ENCODE peak calls at places on chromosomes 4 and X, in five cellular contexts. P, W, L, A and K are unnamed samples.

GRCh38 chrX:129450123-129450522 is 73.2 kb downstream of the SMARCA1 start:
- DNase-seq in P (no peak), W (no peak), L (no peak), A (no peak), K (no peak)

GRCh38 chr4:24150021-24150420 is 260.2 kb upstream of the PPARGC1A start:
- DNase-seq in P (no peak), W (no peak), L (no peak), A (no peak), K (no peak)

GRCh38 chr4:184168406-184169019 is 49.2 kb downstream of the ENPP6 start:
- DNase-seq in P (peak; percentile 85), W (peak; percentile 79), L (peak; percentile 11), A (peak; percentile 63), K (peak; percentile 9)

GRCh38 chr4:138063581-138063980 is 178.6 kb downstream of the SLC7A11 start:
- DNase-seq in P (no peak), W (no peak), L (no peak), A (no peak), K (no peak)

GRCh38 chr4:48483006-48483776 is at the start of gene SLC10A4:
- DNase-seq in P (no peak), W (peak; percentile 28), L (no peak), A (no peak), K (no peak)

GRCh38 chrX:138411048-138411447 is 300.5 kb downstream of the FGF13 start:
- DNase-seq in P (no peak), W (no peak), L (no peak), A (no peak), K (no peak)

GRCh38 chr4:152614337-152614736 is 65.5 kb downstream of the TMEM154 start:
- DNase-seq in P (no peak), W (no peak), L (no peak), A (no peak), K (no peak)

GRCh38 chrX:107576841-107577240 is 51.5 kb upstream of the PRPS1 start:
- DNase-seq in P (no peak), W (no peak), L (no peak), A (no peak), K (no peak)

GRCh38 chrX:16897445-16897844 is 27.3 kb upstream of the RBBP7 start:
- DNase-seq in P (no peak), W (no peak), L (no peak), A (no peak), K (no peak)

GRCh38 chr4:122229857-122230256 is 77.7 kb downstream of the BLTP1 start:
- DNase-seq in P (no peak), W (no peak), L (no peak), A (no peak), K (no peak)
- H3K4me1 ChIP-seq in P (no peaks in the 10 kb centered on the region), W (no peaks in the 10 kb centered on the region), L (no peaks in the 10 kb centered on the region), A (no peaks in the 10 kb centered on the region), K (no peaks in the 10 kb centered on the region)

GRCh38 chr4:128524311-128524710 is 236.7 kb upstream of the PGRMC2 start:
- DNase-seq in P (no peak), W (peak; percentile 59), L (no peak), A (peak; percentile 67), K (no peak)
- H3K4me1 ChIP-seq in P (peaks cover 17% of the 10 kb centered on the region), W (peaks cover 3% of the 10 kb centered on the region), L (no peaks in the 10 kb centered on the region), A (peaks cover 79% of the 10 kb centered on the region), K (no peaks in the 10 kb centered on the region)

GRCh38 chrX:42090395-42090794 is 167.0 kb upstream of the CASK start:
- DNase-seq in P (no peak), W (no peak), L (no peak), A (no peak), K (peak; percentile 20)
- H3K4me1 ChIP-seq in P (no peaks in the 10 kb centered on the region), W (no peaks in the 10 kb centered on the region), L (peaks cover 10% of the 10 kb centered on the region), A (no peaks in the 10 kb centered on the region), K (peaks cover 4% of the 10 kb centered on the region)

GRCh38 chr4:41205854-41206460 is 8.4 kb downstream of the APBB2 start:
- DNase-seq in P (no peak), W (no peak), L (no peak), A (no peak), K (no peak)
- H3K4me1 ChIP-seq in P (peaks cover 22% of the 10 kb centered on the region), W (peaks cover 14% of the 10 kb centered on the region), L (no peaks in the 10 kb centered on the region), A (peaks cover 96% of the 10 kb centered on the region), K (no peaks in the 10 kb centered on the region)

GRCh38 chr4:40294339-40294738 is 40.8 kb upstream of the CHRNA9 start:
- DNase-seq in P (no peak), W (no peak), L (no peak), A (no peak), K (no peak)

GRCh38 chr4:40289366-40290188 is 45.6 kb upstream of the CHRNA9 start:
- DNase-seq in P (no peak), W (no peak), L (peak; percentile 38), A (no peak), K (no peak)

GRCh38 chr4:40288547-40288946 is 46.6 kb upstream of the CHRNA9 start:
- DNase-seq in P (no peak), W (no peak), L (no peak), A (no peak), K (no peak)

GRCh38 chr4:40295572-40295971 is 39.6 kb upstream of the CHRNA9 start:
- DNase-seq in P (no peak), W (no peak), L (no peak), A (no peak), K (no peak)

DNA sequence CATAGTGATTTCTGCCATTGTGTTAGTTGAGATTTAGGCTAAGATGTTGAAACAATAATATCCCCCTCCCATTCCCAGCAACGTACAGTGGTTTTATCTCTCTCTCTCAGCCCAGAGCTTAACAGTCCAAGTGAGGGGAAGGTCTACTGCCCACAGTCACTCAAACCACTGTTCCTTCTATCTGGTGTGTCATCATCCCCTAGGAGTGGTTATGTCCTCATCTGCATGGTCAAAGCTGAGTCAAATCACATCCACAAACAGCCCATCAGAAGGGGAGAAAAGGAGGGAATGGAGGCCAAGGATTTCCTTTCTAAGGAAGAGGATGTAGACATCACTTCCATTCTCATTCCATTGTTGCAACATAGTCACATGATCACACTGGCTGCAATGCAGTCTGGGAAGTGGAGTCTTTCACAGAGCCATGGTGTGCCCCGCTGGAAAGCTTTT is 42.8 kb upstream of the CHRNA9 start:
- DNase-seq in P (no peak), W (no peak), L (no peak), A (no peak), K (no peak)
- H3K4me1 ChIP-seq in P (no peaks in the 10 kb centered on the region), W (no peaks in the 10 kb centered on the region), L (peaks cover 48% of the 10 kb centered on the region), A (no peaks in the 10 kb centered on the region), K (peaks cover 25% of the 10 kb centered on the region)

DNA sequence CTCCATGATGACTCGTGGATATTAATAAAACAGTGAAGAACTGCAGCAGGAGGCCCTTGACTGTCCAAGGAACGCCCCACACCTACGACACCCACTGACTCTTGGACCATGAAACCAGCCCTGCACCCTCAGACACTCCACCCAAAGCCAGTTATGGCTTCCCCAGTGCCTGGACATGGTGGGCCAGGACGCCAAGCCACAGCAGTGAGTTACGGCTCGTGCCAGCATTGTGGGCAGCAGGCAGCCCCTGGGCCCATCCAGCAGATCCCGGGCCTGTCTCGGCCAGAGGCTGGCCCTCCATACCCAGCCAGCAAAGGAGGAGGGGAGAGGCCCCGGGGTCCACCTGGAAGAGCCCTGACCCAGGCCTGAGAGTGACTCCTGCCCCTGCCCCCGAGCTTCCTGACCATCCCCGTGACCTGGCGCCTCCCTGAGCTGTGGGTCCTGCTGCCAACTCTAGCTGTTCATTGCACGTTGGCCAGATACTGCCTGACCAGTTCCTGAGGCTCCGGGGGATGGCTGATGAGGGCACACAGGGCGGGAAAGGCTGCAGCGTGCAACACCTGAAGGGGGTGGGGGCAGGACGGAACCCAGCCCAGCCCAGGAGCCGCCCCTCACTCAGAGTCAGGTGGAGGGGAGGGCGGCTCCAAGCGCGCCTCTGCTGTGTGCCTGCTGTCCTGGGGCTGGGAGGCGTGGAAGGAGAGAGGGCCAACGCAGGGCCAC is 816 bp downstream of the SLC49A3 start:
- DNase-seq in P (peak; percentile 62), W (peak; percentile 47), L (no peak), A (no peak), K (no peak)
- H3K4me1 ChIP-seq in P (peaks cover 16% of the 10 kb centered on the region), W (peaks cover 27% of the 10 kb centered on the region), L (peaks cover 6% of the 10 kb centered on the region), A (peaks cover 23% of the 10 kb centered on the region), K (peaks cover 8% of the 10 kb centered on the region)

DNA sequence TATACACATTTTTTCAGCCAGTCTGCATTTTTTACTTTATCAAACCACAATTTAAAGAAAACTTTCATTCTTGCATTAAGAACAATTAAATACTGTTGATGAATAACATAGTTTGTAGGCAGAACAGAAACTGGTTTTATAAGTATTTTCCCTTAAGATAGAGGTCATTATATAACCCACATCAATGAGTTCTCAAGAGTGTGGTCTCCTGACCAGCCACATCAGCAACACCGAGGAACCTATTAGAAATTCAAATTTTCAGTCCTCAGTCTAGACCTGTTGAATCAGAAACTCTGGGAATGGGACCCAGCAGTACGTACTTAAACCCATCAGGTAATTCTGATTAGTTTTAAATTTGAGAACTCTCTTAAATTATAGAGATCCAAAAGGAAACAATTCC is 299.6 kb upstream of the ARSJ start:
- DNase-seq in P (no peak), W (no peak), L (no peak), A (no peak), K (no peak)
- H3K4me1 ChIP-seq in P (no peaks in the 10 kb centered on the region), W (no peaks in the 10 kb centered on the region), L (no peaks in the 10 kb centered on the region), A (peaks cover 45% of the 10 kb centered on the region), K (no peaks in the 10 kb centered on the region)

GRCh38 chr4:80307183-80307735 is 28.3 kb upstream of the CFAP299 start:
- DNase-seq in P (no peak), W (no peak), L (no peak), A (no peak), K (no peak)

GRCh38 chr4:80309301-80310004 is 26.1 kb upstream of the CFAP299 start:
- DNase-seq in P (no peak), W (no peak), L (no peak), A (no peak), K (no peak)

GRCh38 chr4:80306255-80306654 is 29.3 kb upstream of the CFAP299 start:
- DNase-seq in P (no peak), W (no peak), L (no peak), A (no peak), K (no peak)

GRCh38 chr4:80308466-80308822 is 27.1 kb upstream of the CFAP299 start:
- DNase-seq in P (no peak), W (no peak), L (no peak), A (no peak), K (no peak)

DNA sequence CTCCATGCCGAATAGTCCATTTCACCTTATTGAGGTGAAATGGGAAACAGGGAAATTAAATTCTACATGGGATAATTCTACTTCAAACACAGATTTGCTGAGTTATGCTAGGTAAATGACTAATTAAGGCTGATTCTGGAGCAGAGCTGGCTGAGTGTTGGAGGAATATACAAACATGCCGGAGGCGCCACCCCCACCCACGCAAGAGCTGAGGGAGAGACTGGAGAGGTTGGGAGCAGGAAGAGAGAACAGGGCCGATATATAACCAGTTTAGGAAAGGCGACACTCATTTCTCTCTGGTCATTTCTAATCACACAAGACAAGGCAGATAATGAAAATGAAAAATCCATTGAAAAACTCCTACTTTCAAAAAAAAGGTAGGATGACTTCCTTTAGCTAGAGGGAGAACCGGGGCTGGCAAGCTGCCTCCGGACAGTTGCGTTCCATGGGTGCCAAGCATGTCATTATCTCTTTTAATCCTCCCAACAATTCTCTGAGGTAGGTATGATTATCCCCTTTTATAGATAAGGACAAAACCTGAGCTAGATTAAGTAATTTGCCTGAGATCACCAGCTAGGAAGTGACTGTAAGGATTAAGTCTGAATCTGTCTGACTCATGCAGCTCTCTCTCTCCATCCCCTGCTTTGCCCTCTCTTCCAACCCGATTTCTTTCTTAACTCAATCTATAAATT is 27.6 kb upstream of the CFAP299 start:
- DNase-seq in P (no peak), W (peak; percentile 34), L (no peak), A (no peak), K (no peak)
- H3K4me1 ChIP-seq in P (no peaks in the 10 kb centered on the region), W (no peaks in the 10 kb centered on the region), L (no peaks in the 10 kb centered on the region), A (no peaks in the 10 kb centered on the region), K (no peaks in the 10 kb centered on the region)

GRCh38 chr4:87116230-87116629 is 104.2 kb downstream of the KLHL8 start:
- DNase-seq in P (no peak), W (no peak), L (no peak), A (no peak), K (no peak)
- H3K4me1 ChIP-seq in P (peaks cover 54% of the 10 kb centered on the region), W (peaks cover 8% of the 10 kb centered on the region), L (peaks cover 3% of the 10 kb centered on the region), A (peaks cover 57% of the 10 kb centered on the region), K (no peaks in the 10 kb centered on the region)